ENCODE peak calls at places on chromosomes 2 and 18, in four cellular contexts. One of them, this sample, is unnamed.
A peak's percentile ranks its signal among the peaks of the same experiment; 100 is the strongest.

GRCh38 chr18:23986610-23987359 is 27.8 kb upstream of the TTC39C start:
- ATAC-seq in activated naive CD4-positive, alpha-beta T cell treated with anti-CD3 and anti-CD28 coated beads, Interleukin-2, amount 50 U/mL, for 72 hours: peak; percentile 85
- ATAC-seq in upper lobe of left lung: no peak
- ATAC-seq in T-helper 17 cell: no peak
- ATAC-seq in this sample: no peak

GRCh38 chr2:190903693-190904450 is 23.3 kb downstream of the GLS start:
- ATAC-seq in activated naive CD4-positive, alpha-beta T cell treated with anti-CD3 and anti-CD28 coated beads, Interleukin-2, amount 50 U/mL, for 72 hours: peak; percentile 90
- ATAC-seq in upper lobe of left lung: no peak
- ATAC-seq in T-helper 17 cell: no peak
- ATAC-seq in this sample: no peak

GRCh38 chr2:136000502-136000901 is 15.1 kb upstream of the DARS1 start:
- ATAC-seq in activated naive CD4-positive, alpha-beta T cell treated with anti-CD3 and anti-CD28 coated beads, Interleukin-2, amount 50 U/mL, for 72 hours: peak; percentile 55
- ATAC-seq in upper lobe of left lung: no peak
- ATAC-seq in T-helper 17 cell: no peak
- ATAC-seq in this sample: peak; percentile 84

GRCh38 chr2:100188326-100188725 is 45.9 kb upstream of the AFF3 start:
- ATAC-seq in activated naive CD4-positive, alpha-beta T cell treated with anti-CD3 and anti-CD28 coated beads, Interleukin-2, amount 50 U/mL, for 72 hours: no peak
- ATAC-seq in upper lobe of left lung: no peak
- ATAC-seq in T-helper 17 cell: no peak
- ATAC-seq in this sample: no peak

GRCh38 chr2:102486941-102487702 is 14.1 kb downstream of the SLC9A4 start:
- ATAC-seq in activated naive CD4-positive, alpha-beta T cell treated with anti-CD3 and anti-CD28 coated beads, Interleukin-2, amount 50 U/mL, for 72 hours: no peak
- ATAC-seq in upper lobe of left lung: no peak
- ATAC-seq in T-helper 17 cell: no peak
- ATAC-seq in this sample: no peak

GRCh38 chr2:54402350-54402749 is 53.8 kb upstream of the SPTBN1 start:
- ATAC-seq in activated naive CD4-positive, alpha-beta T cell treated with anti-CD3 and anti-CD28 coated beads, Interleukin-2, amount 50 U/mL, for 72 hours: no peak
- ATAC-seq in upper lobe of left lung: peak; percentile 65
- ATAC-seq in T-helper 17 cell: no peak
- ATAC-seq in this sample: peak; percentile 94

GRCh38 chr2:695111-695510 is 17.9 kb upstream of the TMEM18 start:
- ATAC-seq in activated naive CD4-positive, alpha-beta T cell treated with anti-CD3 and anti-CD28 coated beads, Interleukin-2, amount 50 U/mL, for 72 hours: no peak
- ATAC-seq in upper lobe of left lung: no peak
- ATAC-seq in T-helper 17 cell: no peak
- ATAC-seq in this sample: no peak

GRCh38 chr2:25851740-25852503 is 26.4 kb downstream of the ASXL2 start:
- ATAC-seq in activated naive CD4-positive, alpha-beta T cell treated with anti-CD3 and anti-CD28 coated beads, Interleukin-2, amount 50 U/mL, for 72 hours: peak; percentile 95
- ATAC-seq in upper lobe of left lung: peak; percentile 96
- ATAC-seq in T-helper 17 cell: peak; percentile 95
- ATAC-seq in this sample: peak; percentile 71

GRCh38 chr18:74477771-74478170 is 18.4 kb upstream of the CNDP2 start:
- ATAC-seq in activated naive CD4-positive, alpha-beta T cell treated with anti-CD3 and anti-CD28 coated beads, Interleukin-2, amount 50 U/mL, for 72 hours: no peak
- ATAC-seq in upper lobe of left lung: no peak
- ATAC-seq in T-helper 17 cell: no peak
- ATAC-seq in this sample: no peak

GRCh38 chr2:173056705-173057368 is 18.8 kb upstream of the MAP3K20 start:
- ATAC-seq in activated naive CD4-positive, alpha-beta T cell treated with anti-CD3 and anti-CD28 coated beads, Interleukin-2, amount 50 U/mL, for 72 hours: no peak
- ATAC-seq in upper lobe of left lung: peak; percentile 50
- ATAC-seq in T-helper 17 cell: no peak
- ATAC-seq in this sample: no peak

GRCh38 chr2:119265693-119266066 is 42.0 kb downstream of the STEAP3 start:
- ATAC-seq in activated naive CD4-positive, alpha-beta T cell treated with anti-CD3 and anti-CD28 coated beads, Interleukin-2, amount 50 U/mL, for 72 hours: no peak
- ATAC-seq in upper lobe of left lung: no peak
- ATAC-seq in T-helper 17 cell: no peak
- ATAC-seq in this sample: no peak

GRCh38 chr2:102166189-102166845 is 20.5 kb upstream of the IL1RL2 start:
- ATAC-seq in activated naive CD4-positive, alpha-beta T cell treated with anti-CD3 and anti-CD28 coated beads, Interleukin-2, amount 50 U/mL, for 72 hours: peak; percentile 41
- ATAC-seq in upper lobe of left lung: peak; percentile 61
- ATAC-seq in T-helper 17 cell: no peak
- ATAC-seq in this sample: peak; percentile 63

GRCh38 chr2:238487134-238487533 is 60.4 kb downstream of the ASB1 start:
- ATAC-seq in activated naive CD4-positive, alpha-beta T cell treated with anti-CD3 and anti-CD28 coated beads, Interleukin-2, amount 50 U/mL, for 72 hours: no peak
- ATAC-seq in upper lobe of left lung: no peak
- ATAC-seq in T-helper 17 cell: no peak
- ATAC-seq in this sample: no peak

GRCh38 chr2:176514805-176515500 is 245.7 kb downstream of the MTX2 start:
- ATAC-seq in activated naive CD4-positive, alpha-beta T cell treated with anti-CD3 and anti-CD28 coated beads, Interleukin-2, amount 50 U/mL, for 72 hours: no peak
- ATAC-seq in upper lobe of left lung: no peak
- ATAC-seq in T-helper 17 cell: no peak
- ATAC-seq in this sample: no peak

GRCh38 chr2:238720232-238720672 is 127.6 kb upstream of the TWIST2 start:
- ATAC-seq in activated naive CD4-positive, alpha-beta T cell treated with anti-CD3 and anti-CD28 coated beads, Interleukin-2, amount 50 U/mL, for 72 hours: peak; percentile 45
- ATAC-seq in upper lobe of left lung: peak; percentile 62
- ATAC-seq in T-helper 17 cell: no peak
- ATAC-seq in this sample: peak; percentile 80

GRCh38 chr18:39969813-39970494 is 1985.1 kb upstream of the PIK3C3 start:
- ATAC-seq in activated naive CD4-positive, alpha-beta T cell treated with anti-CD3 and anti-CD28 coated beads, Interleukin-2, amount 50 U/mL, for 72 hours: no peak
- ATAC-seq in upper lobe of left lung: no peak
- ATAC-seq in T-helper 17 cell: no peak
- ATAC-seq in this sample: no peak

GRCh38 chr2:31170071-31170698 is 31.9 kb upstream of the GALNT14 start:
- ATAC-seq in activated naive CD4-positive, alpha-beta T cell treated with anti-CD3 and anti-CD28 coated beads, Interleukin-2, amount 50 U/mL, for 72 hours: peak; percentile 74
- ATAC-seq in upper lobe of left lung: peak; percentile 86
- ATAC-seq in T-helper 17 cell: peak; percentile 83
- ATAC-seq in this sample: peak; percentile 69

GRCh38 chr18:43380098-43380672 is 102.9 kb upstream of the SYT4 start:
- ATAC-seq in activated naive CD4-positive, alpha-beta T cell treated with anti-CD3 and anti-CD28 coated beads, Interleukin-2, amount 50 U/mL, for 72 hours: no peak
- ATAC-seq in upper lobe of left lung: no peak
- ATAC-seq in T-helper 17 cell: no peak
- ATAC-seq in this sample: no peak

GRCh38 chr2:96970910-96971309 is 15.5 kb downstream of the FAM178B start:
- ATAC-seq in activated naive CD4-positive, alpha-beta T cell treated with anti-CD3 and anti-CD28 coated beads, Interleukin-2, amount 50 U/mL, for 72 hours: no peak
- ATAC-seq in upper lobe of left lung: peak; percentile 28
- ATAC-seq in T-helper 17 cell: no peak
- ATAC-seq in this sample: no peak

GRCh38 chr2:156005999-156006712 is 326.4 kb downstream of the NR4A2 start:
- ATAC-seq in activated naive CD4-positive, alpha-beta T cell treated with anti-CD3 and anti-CD28 coated beads, Interleukin-2, amount 50 U/mL, for 72 hours: no peak
- ATAC-seq in upper lobe of left lung: peak; percentile 43
- ATAC-seq in T-helper 17 cell: no peak
- ATAC-seq in this sample: no peak

GRCh38 chr2:4588606-4589005 is 885.2 kb downstream of the DCDC2C start:
- ATAC-seq in activated naive CD4-positive, alpha-beta T cell treated with anti-CD3 and anti-CD28 coated beads, Interleukin-2, amount 50 U/mL, for 72 hours: no peak
- ATAC-seq in upper lobe of left lung: no peak
- ATAC-seq in T-helper 17 cell: no peak
- ATAC-seq in this sample: no peak

GRCh38 chr2:219916761-219917160 is 289.3 kb downstream of the SLC4A3 start:
- ATAC-seq in activated naive CD4-positive, alpha-beta T cell treated with anti-CD3 and anti-CD28 coated beads, Interleukin-2, amount 50 U/mL, for 72 hours: no peak
- ATAC-seq in upper lobe of left lung: no peak
- ATAC-seq in T-helper 17 cell: no peak
- ATAC-seq in this sample: no peak

GRCh38 chr2:208466133-208466919 is 59.7 kb downstream of the PTH2R start:
- ATAC-seq in activated naive CD4-positive, alpha-beta T cell treated with anti-CD3 and anti-CD28 coated beads, Interleukin-2, amount 50 U/mL, for 72 hours: no peak
- ATAC-seq in upper lobe of left lung: peak; percentile 85
- ATAC-seq in T-helper 17 cell: no peak
- ATAC-seq in this sample: no peak

GRCh38 chr2:60336442-60337141 is 216.9 kb downstream of the BCL11A start:
- ATAC-seq in activated naive CD4-positive, alpha-beta T cell treated with anti-CD3 and anti-CD28 coated beads, Interleukin-2, amount 50 U/mL, for 72 hours: no peak
- ATAC-seq in upper lobe of left lung: no peak
- ATAC-seq in T-helper 17 cell: no peak
- ATAC-seq in this sample: no peak

GRCh38 chr18:48186084-48186798 is 222.9 kb downstream of the ZBTB7C start:
- ATAC-seq in activated naive CD4-positive, alpha-beta T cell treated with anti-CD3 and anti-CD28 coated beads, Interleukin-2, amount 50 U/mL, for 72 hours: no peak
- ATAC-seq in upper lobe of left lung: no peak
- ATAC-seq in T-helper 17 cell: no peak
- ATAC-seq in this sample: peak; percentile 66

This sample was measured in gastroesophageal sphincter.